ENCODE peak calls at places on chromosomes 1 and 21, in four cellular contexts. C is IMR-90, S is mesendoderm, V is trophoblast cell. E is an unnamed sample. For H3K36me3, the result is how much of the 10 kb centered on the place peaks cover.

GRCh38 chr1:63548303-63548702 is 25.0 kb downstream of the EFCAB7 start:
- DNase-seq in C (no peak), S (no peak), V (no peak), E (no peak)

GRCh38 chr1:47554901-47555300 is 117.1 kb downstream of the FOXD2 start:
- DNase-seq in C (peak), S (no peak), V (no peak), E (no peak)

GRCh38 chr21:35338281-35338680 is 289.2 kb upstream of the RUNX1 start:
- DNase-seq in C (no peak), S (peak), V (no peak), E (no peak)

GRCh38 chr1:27557596-27558340 is 46.2 kb downstream of the AHDC1 start:
- DNase-seq in C (no peak), S (peak), V (no peak), E (no peak)

GRCh38 chr1:30778156-30778978 is 20.8 kb upstream of the LAPTM5 start:
- DNase-seq in C (peak), S (no peak), V (no peak), E (peak)

GRCh38 chr1:155759966-155760630 is 71.2 kb downstream of the DAP3 start:
- DNase-seq in C (no peak), S (peak), V (peak), E (no peak)

GRCh38 chr1:5554111-5554510 is 438.1 kb downstream of the NPHP4 start:
- DNase-seq in C (no peak), S (no peak), V (no peak), E (no peak)

GRCh38 chr1:116268211-116268610 is 104.8 kb upstream of the ATP1A1 start:
- DNase-seq in C (no peak), S (no peak), V (no peak), E (no peak)

GRCh38 chr1:227919916-227920315 is 27.8 kb downstream of the WNT9A start:
- DNase-seq in C (no peak), S (peak), V (no peak), E (no peak)

GRCh38 chr1:216045400-216045799 is 377.8 kb downstream of the USH2A start:
- DNase-seq in C (peak), S (no peak), V (peak), E (peak)

GRCh38 chr1:54404939-54405880 is 984 bp downstream of the SSBP3 start:
- DNase-seq in C (no peak), S (no peak), V (peak), E (peak)

GRCh38 chr1:29129916-29130315 is 6.2 kb upstream of the TMEM200B start:
- DNase-seq in C (no peak), S (peak), V (no peak), E (no peak)

GRCh38 chr1:209398330-209398991 is 185.1 kb upstream of the CAMK1G start:
- DNase-seq in C (peak), S (peak), V (peak), E (peak)

GRCh38 chr1:47211796-47212269 is 20.2 kb downstream of the TAL1 start:
- DNase-seq in C (no peak), S (peak), V (no peak), E (no peak)

GRCh38 chr1:21937034-21937371 is at the start of gene HSPG2:
- DNase-seq in C (no peak), S (no peak), V (no peak), E (no peak)

GRCh38 chr1:160117709-160118183 is 2.2 kb downstream of the ATP1A2 start:
- DNase-seq in C (peak), S (peak), V (no peak), E (no peak)

GRCh38 chr1:46188295-46189030 is 9.8 kb downstream of the POMGNT1 start:
- DNase-seq in C (no peak), S (no peak), V (peak), E (no peak)

GRCh38 chr1:218383051-218383450 is 37.9 kb downstream of the TGFB2 start:
- DNase-seq in C (no peak), S (no peak), V (no peak), E (no peak)

GRCh38 chr1:185540295-185540694 is 193.9 kb upstream of the HMCN1 start:
- DNase-seq in C (no peak), S (no peak), V (no peak), E (no peak)

GRCh38 chr1:185541861-185542260 is 192.3 kb upstream of the HMCN1 start:
- DNase-seq in C (peak), S (peak), V (peak), E (peak)

GRCh38 chr1:185551008-185551407 is 183.2 kb upstream of the HMCN1 start:
- DNase-seq in C (no peak), S (no peak), V (peak), E (peak)

DNA sequence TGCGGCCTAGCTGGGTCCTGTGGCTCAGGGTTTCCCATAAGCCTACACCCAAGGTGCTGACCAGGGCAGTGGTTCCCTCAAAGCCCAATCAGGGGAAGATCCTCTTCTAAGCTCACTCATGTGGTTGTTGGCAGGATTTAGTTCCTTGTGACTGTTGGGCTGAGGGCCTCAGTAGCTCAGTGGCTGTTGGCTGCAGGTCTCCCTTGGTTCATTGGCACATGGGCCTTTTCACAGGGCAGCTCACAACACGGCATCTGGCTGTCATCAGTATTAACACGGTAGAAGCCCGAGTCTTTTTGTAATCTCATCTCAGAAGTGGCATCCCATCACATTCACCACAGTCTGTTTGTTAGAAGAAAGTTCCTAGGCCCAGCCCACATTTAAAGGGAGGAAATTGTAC is 188.2 kb upstream of the HMCN1 start:
- DNase-seq in C (no peak), S (no peak), V (no peak), E (no peak)
- H2BK5ac ChIP-seq in C (no peak), S (no peak), V (peak), E (no peak)

GRCh38 chr1:20347699-20348098 is 57.0 kb downstream of the VWA5B1 start:
- DNase-seq in C (no peak), S (no peak), V (no peak), E (no peak)
- H3K36me3 ChIP-seq in C (under half), S (under half), V (under half), E (under half)

DNA sequence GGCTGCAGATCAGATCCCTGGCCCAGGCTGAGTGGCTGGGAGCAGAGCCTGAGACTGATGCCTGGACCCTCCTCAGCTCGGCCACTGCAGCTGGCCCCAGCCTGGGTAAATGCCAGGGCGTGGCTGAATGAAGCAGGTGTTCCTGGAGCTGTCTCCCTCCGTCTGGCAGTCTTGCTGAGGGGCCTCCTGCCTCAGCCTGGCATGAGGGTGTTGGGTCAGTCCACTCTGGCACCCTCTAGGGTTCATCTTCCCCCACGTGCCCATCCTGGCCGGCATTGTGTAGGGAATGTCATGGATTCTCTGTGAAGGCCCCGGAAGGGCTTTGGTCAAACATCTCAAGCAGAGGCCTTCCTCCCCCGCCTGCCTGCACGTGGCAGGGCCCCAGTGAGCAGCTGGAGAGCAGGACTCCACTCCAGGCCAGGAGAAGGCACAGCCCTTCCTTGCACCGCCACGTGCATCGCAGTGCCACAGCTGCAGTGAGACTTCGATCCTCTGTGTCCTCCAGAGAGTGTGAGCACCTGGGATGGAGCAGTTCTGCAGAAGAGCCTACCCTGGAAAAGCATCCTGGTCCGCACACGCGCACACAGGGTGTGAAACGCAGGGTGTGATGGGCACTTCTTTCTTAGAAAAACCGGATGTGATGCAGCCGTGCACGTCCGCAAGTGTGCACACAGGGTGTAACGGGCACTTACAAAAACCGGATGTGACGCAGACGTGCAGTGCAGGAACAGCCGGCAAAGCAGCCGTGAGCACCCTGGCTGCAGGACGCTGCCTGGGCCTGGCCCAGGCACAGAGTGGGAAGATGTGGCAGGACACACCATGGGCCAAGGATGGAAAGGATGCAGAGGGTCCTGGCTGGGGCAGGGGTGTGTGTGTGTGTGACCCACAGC is 4.6 kb upstream of the KRTAP10-4 start:
- DNase-seq in C (no peak), S (no peak), V (no peak), E (no peak)
- H2BK5ac ChIP-seq in C (no peak), S (no peak), V (no peak), E (no peak)

GRCh38 chr1:147618077-147618569 is 52.2 kb downstream of the ACP6 start:
- DNase-seq in C (peak), S (no peak), V (no peak), E (no peak)
- H3K36me3 ChIP-seq in C (half or more), S (under half), V (under half), E (under half)

DNA sequence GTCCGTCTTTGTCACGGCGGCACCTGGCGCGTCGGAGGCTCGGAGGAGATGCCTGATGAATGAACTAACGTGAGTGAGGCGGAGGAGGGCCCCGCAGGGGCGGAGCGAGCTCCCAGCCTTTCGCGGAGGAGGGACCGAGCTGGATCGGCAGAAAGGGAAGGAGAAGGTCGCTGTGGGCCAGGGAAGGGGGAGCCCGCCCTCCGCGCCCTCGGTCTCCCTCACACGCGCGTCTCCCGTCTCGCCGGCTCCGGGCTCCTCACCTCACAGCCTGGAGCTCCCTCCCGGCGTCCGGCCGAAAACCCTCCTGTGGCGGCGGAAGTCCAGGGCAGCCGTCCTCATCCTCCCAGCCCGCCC is 518 bp downstream of the ZNF496 start:
- DNase-seq in C (peak), S (peak), V (peak), E (peak)
- H2BK5ac ChIP-seq in C (peak), S (peak), V (peak), E (peak)

DNA sequence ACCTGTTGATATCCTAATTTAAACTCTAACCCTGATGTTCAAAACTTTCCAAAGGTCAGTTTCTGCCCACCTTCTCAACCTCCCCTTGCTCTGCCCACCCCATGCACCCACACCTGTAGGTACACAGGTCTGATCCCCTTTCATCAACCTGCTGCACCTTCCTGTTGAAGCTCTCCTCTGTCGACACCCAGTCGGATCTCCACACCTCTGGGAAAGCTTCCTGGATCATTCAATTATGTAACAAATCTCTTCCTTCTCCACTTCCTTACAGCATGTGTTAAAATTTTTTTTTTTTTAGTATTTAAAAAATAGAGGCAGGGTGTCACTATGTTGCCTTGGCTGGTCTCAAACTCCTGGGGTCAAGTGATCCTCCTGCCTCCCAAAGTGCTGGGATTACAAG is 44.7 kb upstream of the IGSF5 start:
- DNase-seq in C (no peak), S (no peak), V (no peak), E (no peak)
- H3K36me3 ChIP-seq in C (under half), S (under half), V (under half), E (under half)